ENCODE peak calls at places on chromosome 11, in eight cellular contexts. B is body of pancreas, J is mucosa of descending colon, P is BJ, N is astrocyte of the cerebellum, H is tibial nerve, O is heart right ventricle, D is fibroblast of pulmonary artery. U is an unnamed sample.

GRCh38 chr11:104319396-104319795 is 155.4 kb upstream of the PDGFD start:
- DNase-seq in B (no peak), J (no peak), P (no peak), N (no peak), H (no peak), O (no peak), D (no peak), U (no peak)

GRCh38 chr11:103892603-103893002 is 143.8 kb upstream of the DDI1 start:
- DNase-seq in B (no peak), J (no peak), P (no peak), N (no peak), H (no peak), O (no peak), D (peak; percentile 72), U (no peak)

GRCh38 chr11:37259734-37260133 is 661.7 kb upstream of the RAG2 start:
- DNase-seq in B (no peak), J (no peak), P (no peak), N (no peak), H (no peak), O (no peak), D (no peak), U (no peak)

GRCh38 chr11:130115218-130115617 is 44.4 kb upstream of the ST14 start:
- DNase-seq in B (no peak), J (no peak), P (no peak), N (peak; percentile 56), H (no peak), O (no peak), D (peak; percentile 67), U (no peak)

GRCh38 chr11:116641561-116642045 is 131.2 kb downstream of the BUD13 start:
- DNase-seq in B (peak; percentile 60), J (peak; percentile 68), P (no peak), N (no peak), H (no peak), O (peak; percentile 25), D (peak; percentile 31), U (peak; percentile 74)

GRCh38 chr11:72721689-72722049 is 30.5 kb downstream of the ARAP1 start:
- DNase-seq in B (peak; percentile 47), J (peak; percentile 70), P (no peak), N (no peak), H (no peak), O (no peak), D (peak; percentile 42), U (no peak)

GRCh38 chr11:27968461-27968860 is 139.5 kb downstream of the KIF18A start:
- DNase-seq in B (no peak), J (no peak), P (no peak), N (no peak), H (no peak), O (no peak), D (no peak), U (no peak)

GRCh38 chr11:100928426-100928825 is 201.2 kb downstream of the PGR start:
- DNase-seq in B (no peak), J (no peak), P (no peak), N (no peak), H (no peak), O (no peak), D (no peak), U (no peak)

GRCh38 chr11:34198523-34198922 is 93.1 kb downstream of the NAT10 start:
- DNase-seq in B (no peak), J (no peak), P (no peak), N (no peak), H (no peak), O (no peak), D (no peak), U (no peak)

GRCh38 chr11:109275931-109276330 is 146.1 kb upstream of the C11orf87 start:
- DNase-seq in B (no peak), J (no peak), P (no peak), N (no peak), H (no peak), O (no peak), D (no peak), U (no peak)

GRCh38 chr11:110971110-110971509 is 258.9 kb upstream of the ARHGAP20 start:
- DNase-seq in B (no peak), J (no peak), P (peak; percentile 66), N (peak; percentile 38), H (no peak), O (no peak), D (peak; percentile 76), U (no peak)

GRCh38 chr11:105297463-105297862 is 157.9 kb upstream of the CARD18 start:
- DNase-seq in B (no peak), J (no peak), P (peak; percentile 33), N (no peak), H (no peak), O (no peak), D (peak; percentile 33), U (no peak)

GRCh38 chr11:128222245-128222959 is 365.0 kb downstream of the ETS1 start:
- DNase-seq in B (no peak), J (no peak), P (no peak), N (no peak), H (no peak), O (no peak), D (no peak), U (no peak)

GRCh38 chr11:2834893-2835767 is 50.4 kb downstream of the CDKN1C start:
- DNase-seq in B (no peak), J (no peak), P (no peak), N (peak; percentile 31), H (no peak), O (no peak), D (peak; percentile 9), U (no peak)

GRCh38 chr11:16095756-16096155 is 260.6 kb downstream of the SOX6 start:
- DNase-seq in B (no peak), J (no peak), P (no peak), N (no peak), H (no peak), O (no peak), D (no peak), U (no peak)

GRCh38 chr11:119616586-119617342 is 112.2 kb downstream of the NECTIN1 start:
- DNase-seq in B (no peak), J (no peak), P (no peak), N (no peak), H (no peak), O (no peak), D (no peak), U (no peak)

GRCh38 chr11:58912124-58912523 is 27.2 kb upstream of the GLYATL1 start:
- DNase-seq in B (no peak), J (no peak), P (no peak), N (no peak), H (no peak), O (no peak), D (peak; percentile 15), U (no peak)

GRCh38 chr11:114326776-114327175 is 30.6 kb downstream of the NNMT start:
- DNase-seq in B (no peak), J (no peak), P (no peak), N (no peak), H (no peak), O (no peak), D (no peak), U (no peak)

GRCh38 chr11:93020248-93021088 is 51.0 kb downstream of the MTNR1B start:
- DNase-seq in B (no peak), J (no peak), P (no peak), N (peak; percentile 74), H (no peak), O (no peak), D (peak; percentile 90), U (no peak)

GRCh38 chr11:93013646-93014045 is 44.2 kb downstream of the MTNR1B start:
- DNase-seq in B (no peak), J (no peak), P (no peak), N (no peak), H (no peak), O (no peak), D (no peak), U (no peak)

GRCh38 chr11:93016595-93016994 is 47.1 kb downstream of the MTNR1B start:
- DNase-seq in B (no peak), J (no peak), P (no peak), N (no peak), H (no peak), O (no peak), D (no peak), U (no peak)

DNA sequence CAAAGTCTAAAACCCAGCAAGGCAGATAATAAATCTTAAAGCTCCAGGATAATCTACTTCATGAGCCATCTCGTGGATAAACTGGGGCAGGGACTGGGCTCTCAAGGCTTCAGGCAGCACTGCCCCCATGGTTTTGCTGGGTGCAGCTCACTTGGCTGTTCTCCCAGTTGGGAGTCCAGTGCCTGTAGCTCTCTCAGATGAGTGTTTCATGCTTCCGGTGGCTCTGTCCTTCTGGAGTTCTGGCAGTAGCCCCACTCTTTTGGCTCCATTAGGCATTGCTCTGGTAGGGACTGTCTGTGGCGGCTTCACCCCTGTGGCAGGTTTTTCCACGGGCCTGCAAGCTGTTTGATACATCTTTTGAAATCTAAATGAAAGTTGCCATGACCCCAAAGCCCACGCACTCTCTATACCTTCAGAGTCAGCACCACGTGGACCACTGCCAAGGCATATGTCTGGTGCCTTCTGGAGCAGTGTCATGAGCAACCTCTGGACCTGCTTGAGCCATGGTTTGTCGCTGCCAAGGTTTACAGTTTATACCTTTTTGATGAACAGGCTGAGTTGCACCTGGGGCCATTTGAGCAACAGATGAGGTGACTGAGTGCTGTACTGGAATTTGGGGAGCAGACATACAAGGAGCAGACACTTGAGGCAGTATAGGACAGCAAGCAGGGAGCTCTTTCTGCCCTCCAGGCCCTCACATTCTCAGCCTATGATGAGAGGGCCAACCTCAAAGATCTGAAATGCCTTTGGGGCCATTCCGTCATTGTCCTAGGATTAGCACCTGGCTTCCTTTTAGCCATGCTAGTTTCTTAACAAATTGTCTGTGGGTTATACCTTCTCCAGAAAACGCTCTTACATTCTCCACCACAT is 48.6 kb downstream of the MTNR1B start:
- DNase-seq in B (no peak), J (no peak), P (no peak), N (no peak), H (no peak), O (no peak), D (peak; percentile 65), U (no peak)
- TF ChIP-seq CTCF in B (no peak), J (no peak), P (no peak), N (no peak), H (no peak), O (no peak), D (peak; percentile 1), U (no peak)

GRCh38 chr11:44443836-44444769 is 121.4 kb upstream of the CD82 start:
- DNase-seq in B (no peak), J (no peak), P (no peak), N (no peak), H (no peak), O (no peak), D (no peak), U (no peak)
- TF ChIP-seq CTCF in B (no peak), J (no peak), P (no peak), N (no peak), H (no peak), O (no peak), D (no peak), U (no peak)

GRCh38 chr11:68113986-68114385 is 7.2 kb downstream of the CHKA start:
- DNase-seq in B (no peak), J (no peak), P (no peak), N (no peak), H (no peak), O (no peak), D (peak; percentile 27), U (no peak)
- TF ChIP-seq CTCF in B (no peak), J (no peak), P (peak; percentile 33), N (no peak), H (no peak), O (no peak), D (no peak), U (no peak)

DNA sequence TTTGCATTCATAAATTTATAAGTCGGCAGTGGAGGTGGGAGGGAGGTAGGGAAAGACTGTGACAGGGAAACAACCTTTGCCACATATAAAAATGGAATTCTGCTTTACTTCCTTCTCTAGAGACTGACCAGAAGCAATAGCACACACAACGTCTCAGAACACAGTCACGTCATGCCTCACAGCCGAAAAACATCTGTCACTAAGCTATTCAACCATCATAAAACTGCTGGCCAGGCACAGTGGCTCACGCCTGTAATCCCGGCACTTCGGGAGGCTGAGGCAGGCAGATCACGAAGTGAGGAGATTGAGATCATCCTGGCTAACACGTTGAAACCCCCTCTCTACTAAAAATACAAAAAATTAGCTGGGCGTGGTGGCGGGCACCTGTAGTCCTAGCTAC is 101.0 kb upstream of the CHRM4 start:
- DNase-seq in B (no peak), J (peak; percentile 70), P (peak; percentile 28), N (no peak), H (no peak), O (no peak), D (no peak), U (no peak)
- TF ChIP-seq CTCF in B (no peak), J (no peak), P (no peak), N (no peak), H (no peak), O (no peak), D (no peak), U (no peak)